ENCODE peak calls at places on chromosomes 6 and 20, in six cellular contexts. O, C, Q, X, V and U are unnamed samples.

GRCh38 chr20:24629668-24630067 is 160.2 kb downstream of the SYNDIG1 start:
- DNase-seq in Q (no peak), C (no peak), O (no peak), X (no peak), V (no peak), U (no peak)

GRCh38 chr6:37688088-37688850 is 9.4 kb downstream of the MDGA1 start:
- DNase-seq in O (no peak), V (no peak), X (no peak), Q (no peak), C (no peak), U (no peak)

GRCh38 chr6:42103218-42103617 is 39.2 kb downstream of the C6orf132 start:
- DNase-seq in X (no peak), Q (no peak), C (no peak), O (no peak), V (no peak), U (no peak)

GRCh38 chr6:169020821-169021220 is 232.8 kb downstream of the THBS2 start:
- DNase-seq in Q (no peak), O (no peak), C (no peak), V (no peak), X (no peak), U (no peak)

GRCh38 chr20:39190666-39191570 is 228.8 kb downstream of the DHX35 start:
- DNase-seq in Q (no peak), V (no peak), C (peak), O (peak), X (no peak), U (no peak)

GRCh38 chr20:50690979-50691584 is at the start of gene RIPOR3:
- DNase-seq in C (peak), O (no peak), X (no peak), V (peak), Q (no peak), U (no peak)

GRCh38 chr20:19254956-19255355 is 42.5 kb downstream of the SLC24A3 start:
- DNase-seq in Q (no peak), V (no peak), C (no peak), X (no peak), O (no peak), U (no peak)

GRCh38 chr6:142913511-142914047 is 31.4 kb downstream of the HIVEP2 start:
- DNase-seq in Q (no peak), C (no peak), V (no peak), O (no peak), X (peak), U (peak)

GRCh38 chr20:50931048-50931305 is 260 bp downstream of the ADNP start:
- DNase-seq in V (no peak), O (no peak), Q (no peak), C (no peak), X (no peak), U (no peak)

GRCh38 chr6:43723737-43724295 is 36.2 kb upstream of the MRPS18A start:
- DNase-seq in C (no peak), O (peak), V (peak), Q (no peak), X (peak), U (peak)

GRCh38 chr6:170223718-170224693 is 66.9 kb downstream of the DLL1 start:
- DNase-seq in V (peak), O (no peak), X (no peak), Q (no peak), C (no peak), U (peak)

GRCh38 chr6:153947817-153948447 is 91.1 kb upstream of the OPRM1 start:
- DNase-seq in O (peak), Q (no peak), X (no peak), V (peak), C (peak), U (no peak)

GRCh38 chr6:154606457-154606856 is 96.0 kb upstream of the CNKSR3 start:
- DNase-seq in Q (no peak), X (peak), V (no peak), C (no peak), O (no peak), U (no peak)

GRCh38 chr20:63067721-63068560 is 61.2 kb upstream of the BHLHE23 start:
- DNase-seq in V (no peak), X (no peak), C (no peak), Q (no peak), O (no peak), U (no peak)

DNA sequence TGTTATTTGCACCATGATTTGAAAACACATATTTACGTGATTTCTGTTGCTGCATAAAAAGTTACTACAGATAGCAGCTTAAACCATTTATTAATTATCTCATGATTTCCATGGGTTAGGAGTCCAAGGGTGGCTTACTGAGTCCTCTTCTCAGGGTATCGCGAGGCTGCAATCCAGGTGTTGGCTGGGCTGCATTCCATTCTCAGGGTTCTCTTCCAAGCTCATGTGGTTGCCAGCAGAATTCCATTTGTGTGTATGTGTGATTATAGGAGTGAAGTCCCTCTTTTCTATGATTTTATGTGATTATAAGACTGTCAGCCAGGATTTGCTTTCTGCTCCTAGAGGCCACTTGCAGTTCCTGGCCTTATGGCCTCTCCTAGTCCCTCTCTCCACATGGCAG is 135.1 kb downstream of the FAM83B start:
- DNase-seq in Q (no peak), O (no peak), C (no peak), V (no peak), X (no peak), U (no peak)
- TF ChIP-seq CTCF in Q (no peak), O (no peak), C (no peak), V (no peak), X (no peak), U (no peak)

GRCh38 chr6:87722831-87723726 is 21.0 kb upstream of the AKIRIN2 start:
- DNase-seq in V (no peak), Q (no peak), X (no peak), O (peak), C (peak), U (peak)
- TF ChIP-seq CTCF in V (no peak), Q (no peak), X (no peak), O (no peak), C (no peak), U (no peak)

DNA sequence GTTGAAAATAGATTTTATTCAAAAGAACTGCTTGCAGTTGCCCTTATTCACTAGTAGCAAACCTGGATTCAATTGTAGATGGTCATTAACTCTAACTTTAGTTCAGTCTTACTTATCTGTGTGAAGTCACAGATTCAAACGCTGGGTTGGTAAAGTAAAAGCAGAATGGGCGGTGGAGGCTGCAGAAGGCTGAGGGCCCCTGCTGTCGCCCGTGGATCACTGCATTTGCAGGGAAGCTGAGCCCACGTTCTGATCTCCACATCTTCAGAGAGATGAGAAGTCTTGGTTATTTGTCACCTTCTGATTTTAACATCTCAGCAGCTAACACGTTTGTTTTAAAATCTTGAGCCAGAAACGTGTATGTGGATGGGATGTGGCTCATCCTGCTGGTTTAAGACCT is 75.1 kb downstream of the SNX9 start:
- DNase-seq in O (no peak), Q (no peak), X (no peak), C (no peak), V (no peak), U (no peak)
- TF ChIP-seq CTCF in O (no peak), Q (no peak), X (peak), C (no peak), V (no peak), U (no peak)

DNA sequence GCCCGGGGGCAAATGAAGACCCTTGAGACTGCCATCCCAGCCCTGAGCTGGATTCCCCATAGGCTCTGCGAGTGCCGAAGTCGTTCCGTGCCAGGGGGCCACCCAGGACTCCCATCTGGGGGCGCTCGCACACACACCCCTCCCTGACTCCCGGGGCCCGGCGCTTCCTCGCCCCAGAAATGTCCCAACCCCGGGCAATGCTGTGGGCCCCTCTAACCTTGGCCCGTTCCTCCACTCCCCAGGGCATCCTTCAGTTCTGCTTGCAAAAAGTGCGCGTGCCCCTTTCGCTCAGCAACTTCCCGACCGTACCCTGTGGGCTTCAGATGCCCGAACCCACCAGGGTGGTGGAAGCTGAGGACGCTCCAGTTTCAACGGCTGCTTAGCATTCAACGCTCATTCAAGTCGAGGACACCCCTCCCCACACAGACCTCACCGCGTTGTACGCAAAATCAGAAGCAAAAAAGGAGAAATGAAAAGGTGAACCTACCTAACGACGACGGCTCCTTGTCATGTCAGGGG is 25.4 kb downstream of the RIPOR2 start:
- DNase-seq in V (no peak), X (peak), Q (no peak), C (no peak), O (no peak), U (no peak)
- TF ChIP-seq CTCF in V (no peak), X (peak), Q (no peak), C (peak), O (no peak), U (no peak)

DNA sequence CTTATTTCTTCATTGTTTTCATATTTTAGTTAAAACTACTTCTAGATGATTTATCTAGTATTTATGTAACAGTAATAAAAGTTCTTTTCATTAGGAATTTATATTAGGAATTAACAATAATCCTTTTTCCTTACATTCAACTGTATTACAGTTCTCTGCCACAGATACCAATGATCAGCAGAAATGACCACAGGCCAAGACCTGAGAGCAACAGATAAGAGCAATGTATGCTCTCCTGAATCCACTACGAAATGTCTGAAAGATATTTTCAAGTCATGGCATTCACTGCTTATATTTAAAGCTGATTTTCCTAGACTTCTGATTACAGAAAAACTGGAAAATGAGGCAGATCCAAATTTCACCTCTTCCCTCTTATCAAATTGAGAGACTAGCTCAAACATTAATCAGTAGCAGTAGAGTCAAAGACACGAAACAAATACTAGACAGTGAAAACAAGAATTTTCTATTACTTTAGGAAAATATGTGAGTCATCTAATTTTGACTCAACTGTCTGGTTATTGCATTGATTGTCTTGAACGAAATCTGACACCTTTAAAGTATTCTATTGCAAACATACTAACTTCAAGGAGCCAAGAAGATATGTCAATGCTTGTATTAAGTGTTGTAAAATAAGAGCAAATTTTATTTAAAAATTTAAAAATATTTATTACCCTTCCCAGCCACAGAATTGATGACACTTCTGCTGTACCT is 72.1 kb downstream of the RNGTT start:
- DNase-seq in V (no peak), C (no peak), Q (no peak), X (no peak), O (no peak), U (no peak)
- TF ChIP-seq CTCF in V (no peak), C (no peak), Q (no peak), X (no peak), O (no peak), U (no peak)

DNA sequence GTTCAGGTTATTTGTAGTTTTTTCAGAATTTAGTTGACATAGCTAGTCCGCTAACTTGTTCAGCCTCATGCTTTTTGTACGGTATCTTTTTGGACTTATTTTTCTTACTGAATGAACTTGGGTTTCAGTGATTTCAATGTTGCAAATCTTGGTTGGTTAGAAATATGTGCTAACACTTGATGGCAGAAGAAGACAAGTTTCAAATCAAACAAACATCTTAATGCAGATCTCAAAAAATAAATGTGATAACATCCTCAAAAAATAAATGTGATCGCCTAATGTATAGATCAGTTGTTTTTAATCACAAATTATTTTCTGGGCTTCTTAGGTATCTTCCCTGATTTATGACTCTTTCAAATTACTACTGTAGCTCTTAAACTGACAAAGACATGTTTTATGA is 70.6 kb downstream of the AKAP7 start:
- DNase-seq in C (no peak), V (no peak), O (no peak), X (no peak), Q (no peak), U (no peak)
- TF ChIP-seq CTCF in C (no peak), V (no peak), O (no peak), X (peak), Q (no peak), U (no peak)

DNA sequence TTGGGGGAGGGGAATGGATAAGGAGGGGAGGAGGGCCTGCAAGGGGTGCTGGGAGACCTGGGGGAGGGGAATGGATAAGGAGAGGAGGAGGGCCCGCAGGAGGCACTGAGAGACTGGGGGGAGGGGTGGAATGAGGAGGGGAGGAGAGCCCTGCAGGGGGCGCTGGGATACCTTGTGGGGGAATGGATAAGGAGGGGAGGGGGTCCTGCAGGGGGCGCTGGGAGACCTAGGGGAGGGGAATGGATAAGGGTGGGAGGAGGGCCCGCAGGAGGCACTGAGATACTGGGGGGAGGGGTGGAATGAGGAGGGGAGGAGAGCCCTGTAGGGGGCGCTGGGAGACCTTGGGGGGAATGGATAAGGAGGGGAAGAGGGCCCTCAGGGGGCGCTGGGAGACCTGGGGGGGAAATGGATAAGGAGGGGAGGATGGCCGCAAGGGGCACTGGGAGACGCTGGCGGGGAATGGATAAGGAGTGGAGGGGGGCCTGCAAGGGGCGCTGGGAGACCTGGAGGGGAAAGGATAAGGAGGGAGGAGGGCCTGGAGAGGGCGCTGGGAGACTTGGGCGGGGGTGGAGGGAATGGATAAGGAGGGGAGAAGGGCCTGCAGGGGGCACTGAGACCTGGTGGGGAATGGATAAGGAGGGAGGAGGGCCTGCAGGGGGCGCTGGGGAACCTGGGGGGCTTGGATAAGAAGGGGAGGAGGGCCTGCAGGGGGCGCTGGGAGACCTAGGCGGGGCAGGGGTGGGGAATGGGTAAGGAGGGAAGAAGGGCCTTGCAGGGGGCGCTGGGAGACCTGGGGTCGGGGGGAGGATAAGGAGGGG is 1.3 kb upstream of the CTCFL start:
- DNase-seq in V (no peak), C (no peak), O (peak), Q (no peak), X (no peak), U (no peak)
- TF ChIP-seq CTCF in V (no peak), C (peak), O (peak), Q (no peak), X (no peak), U (no peak)

GRCh38 chr20:35518975-35519374 is 10.5 kb downstream of the C20orf173 start:
- DNase-seq in V (no peak), X (no peak), C (no peak), Q (no peak), O (no peak), U (no peak)

DNA sequence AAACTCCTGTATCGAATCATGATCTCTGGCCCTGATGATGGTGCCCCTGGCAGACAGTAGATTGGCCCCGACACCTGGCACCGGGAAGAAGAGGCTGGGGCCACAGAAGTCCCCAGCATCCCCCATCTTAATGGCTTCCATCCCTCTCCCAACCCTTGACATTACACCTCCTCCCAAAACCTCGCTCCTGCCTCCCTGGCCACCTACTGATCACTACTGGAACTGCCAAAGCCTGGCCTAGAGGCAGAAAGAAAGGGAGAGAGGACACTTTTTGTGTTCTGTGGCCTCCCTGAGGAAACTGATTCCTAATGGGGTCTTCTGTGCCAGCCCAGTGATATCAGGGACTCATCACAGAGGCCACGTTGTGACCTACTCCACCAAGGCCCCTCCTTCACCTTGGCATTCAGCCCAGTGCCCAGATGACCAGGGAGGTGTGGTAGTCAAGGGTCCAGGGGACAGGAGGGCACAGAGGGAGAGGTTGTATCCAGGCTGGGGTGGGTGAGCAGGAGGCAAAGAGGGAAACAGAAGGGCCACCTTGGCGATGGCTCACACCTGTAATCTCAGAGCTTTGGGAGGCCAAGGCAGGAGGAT is 6.1 kb downstream of the C20orf173 start:
- DNase-seq in C (peak), X (no peak), Q (no peak), O (no peak), V (no peak), U (no peak)
- TF ChIP-seq CTCF in C (peak), X (peak), Q (peak), O (peak), V (no peak), U (peak)

DNA sequence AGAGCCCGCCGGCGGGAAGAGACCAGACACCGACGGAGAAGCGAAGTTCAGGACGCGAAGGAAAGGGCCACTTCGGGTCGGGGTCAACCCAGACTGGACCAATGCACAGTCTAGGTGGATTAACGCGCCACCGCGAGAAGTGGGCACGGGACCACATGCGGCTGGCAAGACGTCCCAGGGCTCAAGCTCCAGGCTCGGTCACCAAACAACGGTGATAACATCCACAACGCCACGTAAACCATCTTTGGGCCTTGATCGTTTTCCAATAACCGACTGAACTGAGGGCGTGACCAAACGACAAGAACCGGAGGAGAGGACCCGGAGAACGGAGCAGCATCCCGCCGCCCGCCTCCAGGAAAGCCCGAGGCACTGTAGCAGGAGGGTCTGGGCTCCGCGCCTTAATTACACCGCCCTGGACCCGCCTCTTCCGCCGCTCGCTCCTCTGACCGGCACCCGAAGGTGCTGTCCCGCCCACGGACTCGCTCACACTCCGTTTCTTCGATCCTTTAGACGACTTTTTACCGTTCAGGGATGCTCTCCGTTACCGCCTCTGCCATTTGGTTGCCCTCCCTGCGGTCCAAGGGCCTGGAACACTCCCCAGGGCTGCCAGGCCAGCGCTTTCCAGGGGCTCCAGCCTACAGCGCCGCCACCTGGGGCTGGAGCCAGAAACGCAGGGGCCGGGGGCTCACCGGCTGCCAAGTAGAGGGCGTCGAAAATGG is 44.1 kb downstream of the DPPA5 start:
- DNase-seq in V (peak), X (peak), O (peak), C (peak), Q (no peak), U (peak)
- TF ChIP-seq CTCF in V (no peak), X (peak), O (peak), C (peak), Q (peak), U (peak)